ENCODE peak calls at places on chromosome 6, in four cellular contexts. One of them, this sample, is unnamed.
A peak's percentile ranks its signal among the peaks of the same experiment; 100 is the strongest.

GRCh38 chr6:97009781-97010492 is 85.4 kb downstream of the KLHL32 start:
- DNase-seq in BE2C: no peak
- DNase-seq in adipocyte: no peak
- DNase-seq in lung: no peak
- DNase-seq in this sample: no peak

GRCh38 chr6:102928109-102928508 is 1534.6 kb downstream of the GRIK2 start:
- DNase-seq in BE2C: no peak
- DNase-seq in adipocyte: no peak
- DNase-seq in lung: no peak
- DNase-seq in this sample: no peak

GRCh38 chr6:22113046-22113766 is 183.6 kb downstream of the PRL start:
- DNase-seq in BE2C: no peak
- DNase-seq in lung: peak; percentile 40
- DNase-seq in adipocyte: peak; percentile 91
- DNase-seq in this sample: peak; percentile 86

GRCh38 chr6:165985926-165986646 is 181.6 kb downstream of the TBXT start:
- DNase-seq in BE2C: no peak
- DNase-seq in adipocyte: no peak
- DNase-seq in lung: no peak
- DNase-seq in this sample: no peak

GRCh38 chr6:11855743-11856142 is 77.1 kb upstream of the ADTRP start:
- DNase-seq in adipocyte: no peak
- DNase-seq in BE2C: no peak
- DNase-seq in lung: no peak
- DNase-seq in this sample: no peak

GRCh38 chr6:90712165-90712564 is 125.3 kb upstream of the MAP3K7 start:
- DNase-seq in adipocyte: no peak
- DNase-seq in lung: no peak
- DNase-seq in BE2C: no peak
- DNase-seq in this sample: no peak

GRCh38 chr6:19312291-19312978 is 524.7 kb upstream of the ID4 start:
- DNase-seq in lung: no peak
- DNase-seq in adipocyte: no peak
- DNase-seq in BE2C: no peak
- DNase-seq in this sample: no peak

GRCh38 chr6:170046786-170047626 is 243.9 kb downstream of the DLL1 start:
- DNase-seq in lung: no peak
- DNase-seq in adipocyte: no peak
- DNase-seq in BE2C: no peak
- DNase-seq in this sample: no peak

GRCh38 chr6:224350-224749 is 67.9 kb upstream of the DUSP22 start:
- DNase-seq in lung: no peak
- DNase-seq in adipocyte: no peak
- DNase-seq in BE2C: no peak
- DNase-seq in this sample: peak; percentile 23

GRCh38 chr6:56292505-56293181 is 45.3 kb upstream of the COL21A1 start:
- DNase-seq in BE2C: peak; percentile 40
- DNase-seq in lung: no peak
- DNase-seq in adipocyte: peak; percentile 87
- DNase-seq in this sample: no peak

GRCh38 chr6:167937948-167938911 is 59.2 kb upstream of the KIF25 start:
- DNase-seq in lung: no peak
- DNase-seq in BE2C: no peak
- DNase-seq in adipocyte: no peak
- DNase-seq in this sample: no peak

GRCh38 chr6:29414588-29414987 is at the start of gene OR12D1:
- DNase-seq in BE2C: no peak
- DNase-seq in adipocyte: peak; percentile 40
- DNase-seq in lung: no peak
- DNase-seq in this sample: no peak

GRCh38 chr6:18343741-18344140 is 43.4 kb upstream of the RNF144B start:
- DNase-seq in BE2C: no peak
- DNase-seq in adipocyte: peak; percentile 28
- DNase-seq in lung: no peak
- DNase-seq in this sample: no peak

GRCh38 chr6:7414811-7415210 is 25.2 kb downstream of the RIOK1 start:
- DNase-seq in adipocyte: no peak
- DNase-seq in BE2C: no peak
- DNase-seq in lung: no peak
- DNase-seq in this sample: no peak

GRCh38 chr6:167079853-167080297 is 43.0 kb upstream of the CCR6 start:
- DNase-seq in lung: no peak
- DNase-seq in BE2C: no peak
- DNase-seq in adipocyte: no peak
- DNase-seq in this sample: no peak

GRCh38 chr6:2450546-2450945 is 205.1 kb upstream of the GMDS start:
- DNase-seq in lung: no peak
- DNase-seq in adipocyte: no peak
- DNase-seq in BE2C: peak; percentile 70
- DNase-seq in this sample: no peak

GRCh38 chr6:68593558-68593957 is 41.5 kb upstream of the ADGRB3 start:
- DNase-seq in lung: no peak
- DNase-seq in adipocyte: no peak
- DNase-seq in BE2C: no peak
- DNase-seq in this sample: no peak

GRCh38 chr6:90274481-90275030 is 22.1 kb downstream of the BACH2 start:
- DNase-seq in adipocyte: no peak
- DNase-seq in BE2C: no peak
- DNase-seq in lung: no peak
- DNase-seq in this sample: no peak

GRCh38 chr6:121506761-121507754 is 71.6 kb downstream of the GJA1 start:
- DNase-seq in adipocyte: peak; percentile 36
- DNase-seq in lung: no peak
- DNase-seq in BE2C: no peak
- DNase-seq in this sample: no peak

GRCh38 chr6:155245871-155246270 is 17.9 kb upstream of the CLDN20 start:
- DNase-seq in BE2C: no peak
- DNase-seq in lung: no peak
- DNase-seq in adipocyte: peak; percentile 37
- DNase-seq in this sample: no peak

GRCh38 chr6:32255212-32256153 is 31.6 kb upstream of the NOTCH4 start:
- DNase-seq in BE2C: peak; percentile 39
- DNase-seq in lung: peak; percentile 80
- DNase-seq in adipocyte: peak; percentile 97
- DNase-seq in this sample: peak; percentile 82

DNA sequence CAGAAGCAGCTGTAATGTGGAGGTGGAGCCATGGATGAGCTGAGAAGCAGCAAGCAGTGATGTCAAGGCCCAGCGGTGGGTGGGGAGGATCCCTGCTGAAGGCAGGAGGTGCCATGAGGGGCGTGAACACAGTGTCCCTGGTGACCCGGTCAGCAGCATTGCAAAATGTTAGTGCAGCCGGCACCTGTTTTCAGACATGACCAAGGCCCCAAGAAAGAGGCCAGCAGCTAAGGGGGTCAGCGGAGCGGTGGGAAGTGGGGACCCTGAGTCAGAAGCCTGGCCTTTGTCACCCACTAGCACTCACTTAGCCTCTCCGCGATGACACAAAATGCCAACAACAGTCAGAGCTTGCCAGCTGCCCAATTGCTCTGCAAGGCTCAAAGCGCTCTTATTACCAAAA is 51.9 kb downstream of the TMEM242 start:
- DNase-seq in adipocyte: no peak
- DNase-seq in BE2C: no peak
- DNase-seq in lung: no peak
- DNase-seq in this sample: no peak
- H3K4me1 ChIP-seq in adipocyte: peaks cover 17% of the 10 kb centered on the region
- H3K4me1 ChIP-seq in BE2C: peaks cover 8% of the 10 kb centered on the region
- H3K4me1 ChIP-seq in lung: no peaks in the 10 kb centered on the region
- H3K4me1 ChIP-seq in this sample: no peaks in the 10 kb centered on the region

GRCh38 chr6:137700751-137701477 is 166.1 kb upstream of the TNFAIP3 start:
- DNase-seq in lung: no peak
- DNase-seq in adipocyte: no peak
- DNase-seq in BE2C: no peak
- DNase-seq in this sample: peak; percentile 79

GRCh38 chr6:137704802-137705165 is 162.3 kb upstream of the TNFAIP3 start:
- DNase-seq in BE2C: no peak
- DNase-seq in lung: no peak
- DNase-seq in adipocyte: no peak
- DNase-seq in this sample: no peak

GRCh38 chr6:137701942-137702341 is 165.1 kb upstream of the TNFAIP3 start:
- DNase-seq in BE2C: no peak
- DNase-seq in lung: no peak
- DNase-seq in adipocyte: no peak
- DNase-seq in this sample: no peak

GRCh38 chr6:137705166-137706064 is 161.6 kb upstream of the TNFAIP3 start:
- DNase-seq in BE2C: peak; percentile 45
- DNase-seq in lung: peak; percentile 58
- DNase-seq in adipocyte: peak; percentile 87
- DNase-seq in this sample: peak; percentile 79

DNA sequence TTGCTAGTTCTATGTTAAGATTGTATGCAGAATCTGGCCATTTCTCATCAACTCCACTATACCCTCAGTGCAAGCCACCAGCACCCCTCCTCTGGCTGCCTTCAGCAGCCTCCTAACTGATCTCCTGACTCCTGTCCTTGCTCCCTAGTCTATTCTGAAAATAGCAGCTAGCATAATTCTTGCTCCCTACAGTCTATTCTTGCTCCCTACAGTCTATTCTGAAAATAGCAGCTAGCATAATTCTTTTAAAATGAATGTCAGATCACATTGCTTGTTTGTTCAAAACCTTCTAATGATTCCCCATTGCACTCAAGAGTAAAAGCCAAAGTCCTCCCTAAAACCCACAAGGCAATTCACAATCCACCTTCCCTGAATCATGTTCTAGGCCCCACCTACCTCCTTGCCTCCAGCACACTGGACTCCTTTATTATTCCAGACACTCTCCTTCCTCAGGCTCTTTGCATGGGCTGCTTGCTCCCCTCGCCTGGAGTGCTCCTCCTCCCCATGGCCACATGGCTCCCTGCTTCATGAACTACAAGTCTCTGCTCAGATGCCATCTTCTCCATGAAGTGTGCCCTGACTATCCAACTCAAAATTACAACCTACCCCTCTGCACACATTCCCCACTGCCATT is 164.2 kb upstream of the TNFAIP3 start:
- DNase-seq in BE2C: no peak
- DNase-seq in adipocyte: no peak
- DNase-seq in lung: no peak
- DNase-seq in this sample: no peak
- H3K4me1 ChIP-seq in BE2C: no peaks in the 10 kb centered on the region
- H3K4me1 ChIP-seq in adipocyte: peaks cover 35% of the 10 kb centered on the region
- H3K4me1 ChIP-seq in lung: peaks cover 7% of the 10 kb centered on the region
- H3K4me1 ChIP-seq in this sample: peaks cover 31% of the 10 kb centered on the region

DNA sequence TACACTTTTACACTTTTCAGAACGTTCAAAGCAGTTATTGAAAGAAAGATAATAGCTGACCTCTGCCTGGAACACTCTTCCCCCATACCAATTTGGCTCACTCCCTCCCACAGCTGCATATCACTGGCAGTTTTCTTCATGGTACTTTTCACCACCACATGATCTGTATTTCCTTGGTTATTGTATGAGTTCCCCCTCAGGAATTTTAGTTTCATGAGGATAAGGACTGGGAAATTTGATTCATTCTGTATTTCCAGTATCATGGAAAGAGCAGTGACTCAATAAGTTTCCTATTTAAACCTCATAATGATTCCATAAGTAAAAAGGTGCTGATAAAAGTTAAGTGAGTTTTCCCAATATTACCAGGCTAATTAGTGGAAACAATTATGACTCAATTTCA is 16.0 kb downstream of the HTR1B start:
- DNase-seq in lung: no peak
- DNase-seq in adipocyte: no peak
- DNase-seq in BE2C: no peak
- DNase-seq in this sample: no peak
- H3K4me1 ChIP-seq in lung: peaks cover 3% of the 10 kb centered on the region
- H3K4me1 ChIP-seq in adipocyte: peaks cover 18% of the 10 kb centered on the region
- H3K4me1 ChIP-seq in BE2C: no peaks in the 10 kb centered on the region
- H3K4me1 ChIP-seq in this sample: no peaks in the 10 kb centered on the region

GRCh38 chr6:13765570-13765969 is 48.8 kb downstream of the MCUR1 start:
- DNase-seq in BE2C: no peak
- DNase-seq in lung: no peak
- DNase-seq in adipocyte: peak; percentile 30
- DNase-seq in this sample: no peak
- H3K4me1 ChIP-seq in BE2C: no peaks in the 10 kb centered on the region
- H3K4me1 ChIP-seq in lung: peaks cover 10% of the 10 kb centered on the region
- H3K4me1 ChIP-seq in adipocyte: peaks cover 49% of the 10 kb centered on the region
- H3K4me1 ChIP-seq in this sample: peaks cover 21% of the 10 kb centered on the region

GRCh38 chr6:106517699-106518098 is 111.6 kb downstream of the RTN4IP1 start:
- DNase-seq in BE2C: no peak
- DNase-seq in adipocyte: no peak
- DNase-seq in lung: no peak
- DNase-seq in this sample: no peak
- H3K4me1 ChIP-seq in BE2C: no peaks in the 10 kb centered on the region
- H3K4me1 ChIP-seq in adipocyte: peaks cover 51% of the 10 kb centered on the region
- H3K4me1 ChIP-seq in lung: no peaks in the 10 kb centered on the region
- H3K4me1 ChIP-seq in this sample: no peaks in the 10 kb centered on the region

GRCh38 chr6:16769986-16770376 is 8.7 kb upstream of the ATXN1 start:
- DNase-seq in BE2C: no peak
- DNase-seq in lung: no peak
- DNase-seq in adipocyte: peak; percentile 78
- DNase-seq in this sample: no peak
- H3K4me1 ChIP-seq in BE2C: no peaks in the 10 kb centered on the region
- H3K4me1 ChIP-seq in lung: peaks cover 12% of the 10 kb centered on the region
- H3K4me1 ChIP-seq in adipocyte: peaks cover 70% of the 10 kb centered on the region
- H3K4me1 ChIP-seq in this sample: no peaks in the 10 kb centered on the region

DNA sequence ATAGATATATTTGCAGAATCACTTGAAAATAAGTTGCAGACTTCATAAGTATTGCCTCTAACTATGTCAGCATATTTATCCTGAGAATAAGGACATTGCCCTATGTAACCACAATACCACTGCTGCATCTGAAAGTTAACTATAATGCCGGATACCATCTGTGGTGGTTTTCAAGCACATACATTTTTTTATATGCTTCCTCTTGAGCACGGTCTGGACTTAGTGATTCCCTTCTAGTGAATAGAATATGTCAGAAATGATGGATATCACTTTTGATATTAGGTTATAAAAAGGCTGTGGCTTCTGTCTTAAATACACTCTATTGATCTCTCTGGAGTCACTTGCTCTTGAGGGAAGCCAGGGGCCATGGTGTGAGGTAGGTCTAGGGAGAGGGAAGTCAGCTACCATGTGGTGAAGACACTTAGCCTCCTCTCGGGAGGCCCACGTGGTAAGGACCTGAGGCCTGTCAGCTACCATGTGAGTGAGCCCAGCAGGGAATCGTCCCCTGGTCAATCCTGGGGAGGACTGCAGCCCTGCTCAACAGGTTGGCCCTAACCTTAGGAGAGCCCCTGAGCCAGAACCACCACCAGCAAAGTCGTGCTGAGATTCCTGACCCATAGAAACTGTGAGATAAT is 57.5 kb downstream of the CCDC170 start:
- DNase-seq in adipocyte: no peak
- DNase-seq in lung: no peak
- DNase-seq in BE2C: no peak
- DNase-seq in this sample: no peak
- H3K4me1 ChIP-seq in adipocyte: peaks cover 6% of the 10 kb centered on the region
- H3K4me1 ChIP-seq in lung: no peaks in the 10 kb centered on the region
- H3K4me1 ChIP-seq in BE2C: no peaks in the 10 kb centered on the region
- H3K4me1 ChIP-seq in this sample: no peaks in the 10 kb centered on the region

This sample was measured in right atrium auricular region.